ENCODE peak calls at places on chromosomes 7 and 10, in four cellular contexts. I, M, P and Z are unnamed samples.

GRCh38 chr7:28890137-28890536 is 68.0 kb downstream of the TRIL start:
- DNase-seq in P (no peak), M (no peak), I (no peak), Z (no peak)

GRCh38 chr7:63073286-63073685 is 925.4 kb upstream of the ZNF722 start:
- DNase-seq in I (no peak), P (no peak), M (no peak), Z (no peak)

GRCh38 chr7:30521532-30521931 is 16.9 kb upstream of the GGCT start:
- DNase-seq in P (no peak), M (no peak), I (no peak), Z (peak; percentile 76)

GRCh38 chr7:128453836-128454804 is 1.6 kb upstream of the HILPDA start:
- DNase-seq in M (peak; percentile 73), I (peak; percentile 52), P (no peak), Z (peak; percentile 91)

GRCh38 chr10:43398939-43399871 is 9.8 kb downstream of the HNRNPF start:
- DNase-seq in P (no peak), I (no peak), M (no peak), Z (no peak)

GRCh38 chr10:114486938-114487814 is 82.9 kb upstream of the AFAP1L2 start:
- DNase-seq in P (no peak), M (no peak), I (no peak), Z (no peak)

GRCh38 chr7:123039269-123039668 is 43.8 kb upstream of the TAS2R16 start:
- DNase-seq in I (no peak), P (no peak), M (no peak), Z (no peak)

GRCh38 chr7:75050501-75050900 is 23.1 kb downstream of the RCC1L start:
- DNase-seq in P (no peak), I (no peak), M (no peak), Z (no peak)

GRCh38 chr10:70575874-70576802 is 26.4 kb downstream of the PRF1 start:
- DNase-seq in P (no peak), M (peak; percentile 31), I (no peak), Z (no peak)

GRCh38 chr10:60433684-60434083 is 44.0 kb upstream of the ANK3 start:
- DNase-seq in M (no peak), I (peak; percentile 61), P (no peak), Z (no peak)

GRCh38 chr10:114418109-114418508 is 13.8 kb upstream of the AFAP1L2 start:
- DNase-seq in I (no peak), M (no peak), P (no peak), Z (no peak)

GRCh38 chr7:7249814-7250213 is 67.5 kb downstream of the C1GALT1 start:
- DNase-seq in P (no peak), I (no peak), M (no peak), Z (no peak)

GRCh38 chr7:135879238-135879637 is 97.9 kb downstream of the MTPN start:
- DNase-seq in P (no peak), I (no peak), M (no peak), Z (no peak)

GRCh38 chr10:13769926-13770325 is 183.2 kb downstream of the PRPF18 start:
- DNase-seq in I (no peak), P (peak; percentile 85), M (no peak), Z (no peak)

GRCh38 chr10:72322280-72323058 is 32.2 kb downstream of the DNAJB12 start:
- DNase-seq in M (no peak), I (no peak), P (peak; percentile 95), Z (no peak)

GRCh38 chr10:73923935-73924598 is 13.1 kb downstream of the PLAU start:
- DNase-seq in P (no peak), I (no peak), M (no peak), Z (no peak)

GRCh38 chr10:62655337-62655994 is 149.1 kb upstream of the ADO start:
- DNase-seq in I (no peak), P (no peak), M (no peak), Z (no peak)

GRCh38 chr10:35843524-35844171 is 201.6 kb upstream of the FZD8 start:
- DNase-seq in P (no peak), I (no peak), M (no peak), Z (no peak)

GRCh38 chr10:124145109-124145860 is 51.9 kb upstream of the CHST15 start:
- DNase-seq in I (no peak), M (no peak), P (no peak), Z (no peak)

GRCh38 chr7:409344-410281 is 110.0 kb downstream of the PDGFA start:
- DNase-seq in P (peak; percentile 51), I (no peak), M (no peak), Z (peak; percentile 56)

GRCh38 chr7:152411389-152411788 is 24.4 kb downstream of the KMT2C start:
- DNase-seq in I (no peak), P (no peak), M (no peak), Z (no peak)

GRCh38 chr7:27793780-27794179 is 53.8 kb downstream of the TAX1BP1 start:
- DNase-seq in M (no peak), I (no peak), P (no peak), Z (no peak)

DNA sequence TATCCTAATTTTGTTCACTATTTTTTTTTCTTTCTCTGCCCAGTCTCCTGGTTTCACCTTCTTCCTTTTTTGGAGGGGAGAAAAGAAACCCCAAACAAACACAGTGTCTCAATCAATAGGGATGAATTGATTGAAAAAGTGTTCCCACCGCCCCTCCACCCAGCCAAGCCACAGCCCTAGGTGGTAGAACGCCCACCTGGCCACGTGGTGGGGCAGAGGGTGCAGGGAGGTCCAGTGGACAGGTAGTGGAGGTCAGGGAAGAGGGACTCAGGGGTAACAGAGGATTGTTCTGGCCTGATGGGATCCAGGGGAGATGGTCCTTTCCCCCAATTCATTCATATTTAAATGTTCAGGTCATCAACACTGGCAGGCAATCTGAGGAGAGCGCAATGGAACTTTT is 1.8 kb downstream of the INHBA start:
- DNase-seq in M (no peak), P (no peak), I (no peak), Z (no peak)
- H3K4me3 ChIP-seq in M (no peak overlapping the region), P (peak overlapping the region; percentile 43), I (peak overlapping the region; percentile 60), Z (peak overlapping the region; percentile 38)

GRCh38 chr10:80468806-80469421 is 14.8 kb downstream of the TSPAN14 start:
- DNase-seq in M (no peak), P (no peak), I (no peak), Z (no peak)
- H3K4me3 ChIP-seq in M (no peak overlapping the region), P (no peak overlapping the region), I (no peak overlapping the region), Z (peak overlapping the region; percentile 0)

GRCh38 chr10:96651998-96652431 is 65.2 kb upstream of the TM9SF3 start:
- DNase-seq in M (no peak), P (no peak), I (no peak), Z (no peak)
- H3K4me3 ChIP-seq in M (no peak overlapping the region), P (no peak overlapping the region), I (no peak overlapping the region), Z (no peak overlapping the region)

GRCh38 chr7:90167361-90167760 is 13.1 kb downstream of the STEAP1 start:
- DNase-seq in M (no peak), P (no peak), I (no peak), Z (no peak)

GRCh38 chr7:90172121-90172520 is 17.9 kb downstream of the STEAP1 start:
- DNase-seq in I (no peak), P (no peak), M (no peak), Z (no peak)

GRCh38 chr7:90173127-90173844 is 19.0 kb downstream of the STEAP1 start:
- DNase-seq in P (no peak), I (peak; percentile 75), M (no peak), Z (no peak)

GRCh38 chr7:90172624-90173023 is 18.4 kb downstream of the STEAP1 start:
- DNase-seq in M (no peak), P (no peak), I (no peak), Z (no peak)

DNA sequence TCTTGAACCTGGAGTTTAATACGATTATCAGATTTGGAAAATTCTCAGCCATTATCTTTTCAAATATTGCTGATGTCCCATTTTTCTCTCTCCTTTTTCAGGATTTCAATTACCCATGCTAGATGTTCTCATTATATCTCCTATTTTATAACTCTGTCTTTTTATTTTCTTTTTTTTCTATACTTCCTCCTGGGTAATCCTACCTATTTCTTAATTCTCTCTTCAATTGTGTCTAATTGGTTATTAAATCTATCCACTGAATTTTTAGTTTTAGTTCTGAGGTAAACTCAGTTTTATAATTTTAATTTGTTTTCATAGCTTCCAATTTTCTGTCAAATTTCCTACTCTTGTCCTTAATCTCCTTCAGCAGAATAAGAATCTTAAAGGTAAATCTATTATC is 15.6 kb downstream of the STEAP1 start:
- DNase-seq in P (no peak), M (no peak), I (no peak), Z (no peak)
- H3K4me3 ChIP-seq in P (no peak overlapping the region), M (no peak overlapping the region), I (no peak overlapping the region), Z (no peak overlapping the region)

DNA sequence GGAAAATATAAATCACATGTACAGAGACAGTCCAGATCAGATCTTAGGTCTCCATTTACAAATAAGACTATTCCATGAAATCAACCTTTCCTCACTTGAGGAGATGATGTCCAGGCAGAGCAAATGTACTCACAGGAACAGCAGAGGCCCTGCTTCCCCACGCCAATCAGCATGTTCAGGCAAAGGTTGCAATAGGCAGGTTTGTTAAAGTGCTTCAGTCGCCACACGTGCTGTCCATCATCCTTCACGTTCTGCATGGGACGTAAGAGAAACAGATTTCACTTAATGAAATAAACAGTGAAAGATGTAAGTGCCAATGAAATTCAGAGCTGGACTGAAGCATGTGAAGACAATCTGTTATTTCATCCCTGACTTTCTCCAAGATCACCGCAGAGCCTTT is 217.4 kb downstream of the DGKB start:
- DNase-seq in P (no peak), M (no peak), I (no peak), Z (no peak)
- H3K4me3 ChIP-seq in P (no peak overlapping the region), M (no peak overlapping the region), I (no peak overlapping the region), Z (no peak overlapping the region)